ENCODE peak calls at places on chromosomes 12 and 14, in four cellular contexts. W is HepG2, G is SK-N-SH, A is GM12878. Y is an unnamed sample.

GRCh38 chr14:76876076-76876475 is 49.9 kb downstream of the LRRC74A start:
- DNase-seq in W (peak; percentile 43), A (no peak), G (peak; percentile 86), Y (peak; percentile 55)

GRCh38 chr12:54413284-54414190 is 5.5 kb downstream of the ITGA5 start:
- DNase-seq in A (no peak), W (no peak), G (no peak), Y (no peak)

GRCh38 chr14:93006484-93007128 is 83.7 kb downstream of the CHGA start:
- DNase-seq in A (no peak), G (no peak), W (no peak), Y (no peak)

GRCh38 chr12:102197789-102198188 is at the start of gene PMCH:
- DNase-seq in G (no peak), W (no peak), A (peak; percentile 24), Y (no peak)

GRCh38 chr12:58930770-58931324 is 10.5 kb upstream of the LRIG3 start:
- DNase-seq in A (no peak), G (no peak), W (no peak), Y (no peak)

GRCh38 chr14:29905549-29905948 is 22.1 kb downstream of the PRKD1 start:
- DNase-seq in W (no peak), G (no peak), A (no peak), Y (no peak)

GRCh38 chr14:51208982-51209381 is 31.1 kb upstream of the TMX1 start:
- DNase-seq in A (no peak), G (no peak), W (no peak), Y (no peak)

GRCh38 chr14:35224615-35225014 is 67.6 kb upstream of the PSMA6 start:
- DNase-seq in G (no peak), W (no peak), A (no peak), Y (no peak)

GRCh38 chr14:53103941-53104340 is 49.2 kb downstream of the DDHD1 start:
- DNase-seq in G (no peak), A (no peak), W (no peak), Y (no peak)

GRCh38 chr14:57008534-57008933 is 198.3 kb upstream of the OTX2 start:
- DNase-seq in A (no peak), G (no peak), W (no peak), Y (no peak)

GRCh38 chr14:60724080-60724618 is at the start of gene SIX4:
- DNase-seq in W (peak; percentile 84), A (no peak), G (peak; percentile 76), Y (peak; percentile 35)

GRCh38 chr12:113072136-113072535 is 15.6 kb downstream of the DTX1 start:
- DNase-seq in A (no peak), W (peak; percentile 23), G (no peak), Y (no peak)

GRCh38 chr12:82326905-82327503 is 31.2 kb downstream of the CCDC59 start:
- DNase-seq in G (peak; percentile 5), A (no peak), W (peak; percentile 13), Y (no peak)

GRCh38 chr12:69469854-69470188 is 367 bp upstream of the FRS2 start:
- DNase-seq in A (no peak), W (no peak), G (no peak), Y (no peak)

GRCh38 chr12:116346222-116346621 is 68.7 kb upstream of the MED13L start:
- DNase-seq in G (peak; percentile 47), W (peak; percentile 18), A (no peak), Y (no peak)

GRCh38 chr12:125132698-125133400 is 67.6 kb downstream of the AACS start:
- DNase-seq in A (no peak), G (no peak), W (no peak), Y (no peak)

GRCh38 chr12:99392091-99392850 is 255.3 kb upstream of the GARIN6 start:
- DNase-seq in A (no peak), W (no peak), G (no peak), Y (no peak)

GRCh38 chr12:15044461-15044860 is 71.6 kb downstream of the PDE6H start:
- DNase-seq in A (no peak), W (no peak), G (no peak), Y (no peak)

GRCh38 chr14:55097894-55098560 is 31.0 kb upstream of the LGALS3 start:
- DNase-seq in W (no peak), G (no peak), A (peak; percentile 99), Y (no peak)

GRCh38 chr12:12749433-12749832 is 32.3 kb downstream of the CDKN1B start:
- DNase-seq in A (no peak), G (no peak), W (peak; percentile 63), Y (no peak)

GRCh38 chr14:83905157-83905556 is 1624.8 kb upstream of the FLRT2 start:
- DNase-seq in G (no peak), A (no peak), W (no peak), Y (no peak)

GRCh38 chr12:86634706-86635410 is 378.7 kb upstream of the MGAT4C start:
- DNase-seq in G (no peak), A (no peak), W (no peak), Y (no peak)

GRCh38 chr14:68651652-68652432 is 141.0 kb downstream of the ZFP36L1 start:
- DNase-seq in A (no peak), W (no peak), G (no peak), Y (no peak)

GRCh38 chr14:102492523-102492910 is 17.1 kb downstream of the ANKRD9 start:
- DNase-seq in A (no peak), G (no peak), W (no peak), Y (no peak)

GRCh38 chr14:103801459-103801858 is 45.9 kb downstream of the PPP1R13B start:
- DNase-seq in W (peak; percentile 37), A (no peak), G (no peak), Y (no peak)

GRCh38 chr14:35287481-35288013 is 4.6 kb upstream of the PSMA6 start:
- DNase-seq in W (no peak), A (peak; percentile 55), G (no peak), Y (no peak)

GRCh38 chr12:132604108-132605054 is 6.0 kb downstream of the LRCOL1 start:
- DNase-seq in A (no peak), W (no peak), G (peak; percentile 73), Y (no peak)

GRCh38 chr14:74670726-74671125 is 42.2 kb downstream of the AREL1 start:
- DNase-seq in W (no peak), G (no peak), A (no peak), Y (no peak)

GRCh38 chr12:52903285-52903854 is 1.5 kb downstream of the KRT8 start:
- DNase-seq in W (peak; percentile 69), G (peak; percentile 72), A (no peak), Y (no peak)

GRCh38 chr12:56151672-56152131 is 685 bp upstream of the MYL6B start:
- DNase-seq in G (peak; percentile 71), A (no peak), W (peak; percentile 80), Y (peak; percentile 45)

GRCh38 chr14:101200008-101200649 is 296.6 kb upstream of the RTL1 start:
- DNase-seq in W (no peak), G (peak; percentile 6), A (no peak), Y (no peak)

GRCh38 chr12:109820921-109821381 is 12.2 kb downstream of the TRPV4 start:
- DNase-seq in W (no peak), G (no peak), A (no peak), Y (no peak)

GRCh38 chr12:94273272-94273671 is 124.9 kb downstream of the PLXNC1 start:
- DNase-seq in W (no peak), G (no peak), A (no peak), Y (no peak)

GRCh38 chr12:67208326-67209067 is 60.7 kb upstream of the CAND1 start:
- DNase-seq in G (no peak), A (no peak), W (no peak), Y (no peak)

DNA sequence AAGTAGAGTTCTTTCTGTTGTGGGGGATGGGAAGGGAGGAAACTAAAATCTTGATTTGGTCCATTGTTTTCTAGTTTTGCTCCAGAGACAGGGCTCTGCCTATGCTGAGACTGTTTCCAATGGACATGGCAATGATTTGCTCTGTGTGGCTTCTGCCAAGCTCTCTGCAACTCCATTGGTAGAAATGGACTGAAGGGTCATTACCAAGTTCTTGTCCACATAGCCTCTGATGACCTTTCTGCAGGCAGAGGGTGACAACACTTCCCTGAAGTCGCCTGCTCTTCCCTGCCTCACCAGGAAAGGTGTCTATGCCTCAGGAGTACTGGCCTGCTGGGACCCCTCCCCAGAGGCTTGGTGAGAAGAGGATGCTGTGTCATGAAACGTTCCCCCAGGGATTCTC is 39.5 kb upstream of the NOS1 start:
- DNase-seq in G (no peak), A (no peak), W (no peak), Y (no peak)
- H3K4me3 ChIP-seq in G (no peak overlapping the region), A (no peak overlapping the region), W (no peak overlapping the region), Y (no peak overlapping the region)

GRCh38 chr12:4307593-4308333 is 13.2 kb upstream of the TIGAR start:
- DNase-seq in G (peak; percentile 84), A (no peak), W (peak; percentile 79), Y (peak; percentile 33)
- TF ChIP-seq SIN3A in G (no peak), A (no peak), W (no peak), Y (no peak)

DNA sequence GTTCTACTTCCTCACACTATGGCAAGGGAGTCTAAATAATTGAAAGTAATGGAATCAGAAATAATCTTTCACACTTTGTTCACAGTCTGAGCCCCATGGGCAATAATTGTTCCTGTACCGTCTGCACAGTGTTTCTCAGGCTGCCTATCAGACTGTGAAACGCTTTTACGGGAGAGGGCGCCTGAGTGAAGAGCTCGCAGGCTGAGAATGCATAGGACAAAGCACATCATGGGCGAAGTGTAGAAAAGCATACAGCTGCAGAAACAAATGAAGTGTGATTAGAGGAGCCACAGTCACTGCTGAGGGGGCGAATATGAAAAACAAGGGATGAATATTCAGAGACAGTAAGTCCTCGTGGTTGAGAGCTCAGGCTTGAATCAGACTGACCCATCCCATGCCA is 438.3 kb upstream of the DCN start:
- DNase-seq in G (no peak), A (no peak), W (no peak), Y (no peak)
- TF ChIP-seq CTCF in G (no peak), A (no peak), W (peak; percentile 24), Y (peak; percentile 13)

GRCh38 chr12:1083086-1083887 is 92.3 kb downstream of the ERC1 start:
- DNase-seq in W (no peak), G (peak; percentile 41), A (no peak), Y (no peak)
- H3K4me3 ChIP-seq in W (no peak overlapping the region), G (no peak overlapping the region), A (no peak overlapping the region), Y (no peak overlapping the region)

DNA sequence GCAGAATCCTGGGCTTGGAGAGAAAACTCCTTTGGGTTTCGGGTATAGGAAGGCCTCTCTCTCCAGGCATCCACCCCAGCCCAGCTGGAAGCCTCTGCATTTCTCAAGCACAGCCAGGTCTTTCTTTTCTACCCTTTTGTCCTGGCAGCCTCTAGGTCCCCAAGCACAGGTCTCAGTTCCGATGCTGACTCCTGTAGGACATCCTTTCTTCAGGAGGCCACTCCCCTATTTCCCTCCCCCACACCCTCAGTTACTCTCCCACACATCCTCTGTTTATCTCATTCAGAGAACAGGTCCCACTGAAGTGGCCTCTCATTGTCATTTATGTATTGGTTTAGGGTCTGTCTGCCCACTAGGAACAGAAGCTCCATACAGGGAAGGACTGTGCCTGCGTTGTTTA is 352.6 kb downstream of the VRK1 start:
- DNase-seq in A (no peak), G (no peak), W (no peak), Y (no peak)
- TF ChIP-seq SIN3A in A (no peak), G (no peak), W (no peak), Y (no peak)

GRCh38 chr12:18222699-18223098 is 38.6 kb upstream of the PIK3C2G start:
- DNase-seq in A (no peak), G (no peak), W (no peak), Y (no peak)

GRCh38 chr12:18221726-18222125 is 39.6 kb upstream of the PIK3C2G start:
- DNase-seq in A (no peak), W (no peak), G (no peak), Y (no peak)

GRCh38 chr12:18224745-18225144 is 36.6 kb upstream of the PIK3C2G start:
- DNase-seq in W (peak; percentile 21), G (peak; percentile 1), A (no peak), Y (peak; percentile 4)
- TF ChIP-seq CTCF in W (peak; percentile 45), G (peak; percentile 61), A (peak; percentile 22), Y (peak; percentile 31)

Y was measured in Panc1.